ENCODE peak calls at places on chromosome 18, in seven cellular contexts. P is epithelial cell of esophagus; E is fibroblast of mammary gland; U is ovary; W is Daoy; V is Calu3; S is CD4-positive, alpha-beta T cell. D is an unnamed sample.

GRCh38 chr18:46167971-46168370 is 63.8 kb downstream of the HAUS1 start:
- DNase-seq in P (no peak), E (no peak), U (no peak), W (no peak), V (peak; percentile 58), S (no peak), D (no peak)

GRCh38 chr18:76823574-76823973 is 1.2 kb downstream of the ZNF236 start:
- DNase-seq in P (peak; percentile 31), E (peak; percentile 32), U (no peak), W (no peak), V (no peak), S (no peak), D (peak; percentile 23)

GRCh38 chr18:21682276-21683051 is 22.1 kb downstream of the ABHD3 start:
- DNase-seq in P (peak; percentile 77), E (peak; percentile 85), U (no peak), W (no peak), V (no peak), S (peak; percentile 20), D (peak; percentile 72)

GRCh38 chr18:57768557-57769326 is 34.4 kb downstream of the ATP8B1 start:
- DNase-seq in P (no peak), E (peak; percentile 45), U (no peak), W (no peak), V (no peak), S (no peak), D (peak; percentile 47)

GRCh38 chr18:8791171-8791651 is 85.9 kb downstream of the MTCL1 start:
- DNase-seq in P (peak; percentile 54), E (no peak), U (no peak), W (peak; percentile 7), V (no peak), S (no peak), D (no peak)

GRCh38 chr18:55838841-55839240 is 250.8 kb upstream of the TCF4 start:
- DNase-seq in P (no peak), E (peak; percentile 83), U (no peak), W (peak; percentile 57), V (no peak), S (no peak), D (peak; percentile 56)

GRCh38 chr18:30359521-30359920 is 683.0 kb downstream of the DSC3 start:
- DNase-seq in P (peak; percentile 90), E (no peak), U (no peak), W (peak; percentile 38), V (peak; percentile 18), S (no peak), D (no peak)

GRCh38 chr18:49052891-49053644 is 102.3 kb upstream of the SMAD7 start:
- DNase-seq in P (no peak), E (peak; percentile 91), U (no peak), W (peak; percentile 95), V (no peak), S (no peak), D (peak; percentile 97)

GRCh38 chr18:36735130-36735529 is 93.7 kb downstream of the TPGS2 start:
- DNase-seq in P (no peak), E (no peak), U (no peak), W (no peak), V (no peak), S (no peak), D (no peak)

GRCh38 chr18:38369772-38370690 is 804.4 kb upstream of the CELF4 start:
- DNase-seq in P (peak; percentile 23), E (no peak), U (no peak), W (no peak), V (peak; percentile 34), S (no peak), D (peak; percentile 25)